ENCODE peak calls at places on chromosomes 3 and 15, in ten cellular contexts. N is aorta; V is CD8-positive, alpha-beta T cell; P is astrocyte; Q is right lobe of liver; K is effector memory CD4-positive, alpha-beta T cell; R is breast epithelium; Y is SJSA1; J is left ventricle myocardium inferior; H is cardiac muscle cell. I is an unnamed sample.

GRCh38 chr15:90306560-90306959 is 41.1 kb downstream of the NGRN start:
- DNase-seq in V (peak; percentile 28), P (no peak), R (no peak), H (no peak), Q (no peak), K (no peak), N (no peak), J (no peak), Y (no peak), I (no peak)

GRCh38 chr15:93347917-93348316 is 258.9 kb upstream of the RGMA start:
- DNase-seq in N (no peak), R (no peak), Y (no peak), K (no peak), H (no peak), V (no peak), P (no peak), J (no peak), Q (no peak), I (no peak)

GRCh38 chr15:70974004-70974832 is 81.6 kb downstream of the LRRC49 start:
- DNase-seq in K (no peak), J (no peak), Q (no peak), P (peak; percentile 54), H (peak; percentile 77), Y (peak; percentile 10), V (no peak), R (no peak), N (no peak), I (no peak)

GRCh38 chr3:33831053-33831452 is 32.6 kb downstream of the PDCD6IP start:
- DNase-seq in H (no peak), P (peak; percentile 10), Q (no peak), K (no peak), V (no peak), R (no peak), Y (no peak), J (no peak), N (no peak), I (no peak)

GRCh38 chr3:146262711-146263110 is 11.8 kb upstream of the PLSCR4 start:
- DNase-seq in P (no peak), V (no peak), Y (no peak), H (no peak), R (no peak), J (no peak), K (no peak), Q (no peak), N (no peak), I (no peak)

GRCh38 chr3:125050486-125051172 is 5.2 kb downstream of the HEG1 start:
- DNase-seq in J (no peak), R (no peak), K (no peak), P (no peak), V (no peak), Y (no peak), H (no peak), Q (no peak), N (no peak), I (no peak)

GRCh38 chr15:89528757-89529352 is 32.5 kb upstream of the RHCG start:
- DNase-seq in Y (no peak), Q (no peak), H (no peak), P (no peak), J (no peak), K (no peak), R (no peak), V (no peak), N (no peak), I (no peak)

GRCh38 chr15:41556657-41557056 is 2.4 kb upstream of the TYRO3 start:
- DNase-seq in R (no peak), H (no peak), N (no peak), P (no peak), V (no peak), K (no peak), Q (no peak), J (no peak), Y (no peak), I (no peak)

GRCh38 chr3:138188013-138188352 is 882 bp downstream of the ARMC8 start:
- DNase-seq in P (peak; percentile 48), V (no peak), N (no peak), K (no peak), Y (peak; percentile 58), J (no peak), H (peak; percentile 79), R (no peak), Q (no peak), I (no peak)

GRCh38 chr3:71366991-71367604 is 216.4 kb downstream of the FOXP1 start:
- DNase-seq in J (no peak), R (no peak), K (no peak), V (no peak), H (no peak), P (peak; percentile 12), Q (no peak), N (no peak), Y (no peak), I (no peak)

GRCh38 chr15:60572462-60573214 is 93.7 kb upstream of the ICE2 start:
- DNase-seq in V (no peak), P (no peak), K (no peak), H (no peak), J (no peak), R (no peak), N (no peak), Q (no peak), Y (no peak), I (no peak)

GRCh38 chr3:98801042-98801747 is 38.1 kb downstream of the ST3GAL6 start:
- DNase-seq in Q (no peak), J (no peak), Y (no peak), H (no peak), R (no peak), K (no peak), V (no peak), P (no peak), N (no peak), I (no peak)

GRCh38 chr3:194373912-194374311 is 4.4 kb upstream of the LRRC15 start:
- DNase-seq in J (no peak), K (no peak), V (no peak), N (no peak), R (no peak), H (no peak), Y (no peak), Q (no peak), P (no peak), I (peak; percentile 12)

DNA sequence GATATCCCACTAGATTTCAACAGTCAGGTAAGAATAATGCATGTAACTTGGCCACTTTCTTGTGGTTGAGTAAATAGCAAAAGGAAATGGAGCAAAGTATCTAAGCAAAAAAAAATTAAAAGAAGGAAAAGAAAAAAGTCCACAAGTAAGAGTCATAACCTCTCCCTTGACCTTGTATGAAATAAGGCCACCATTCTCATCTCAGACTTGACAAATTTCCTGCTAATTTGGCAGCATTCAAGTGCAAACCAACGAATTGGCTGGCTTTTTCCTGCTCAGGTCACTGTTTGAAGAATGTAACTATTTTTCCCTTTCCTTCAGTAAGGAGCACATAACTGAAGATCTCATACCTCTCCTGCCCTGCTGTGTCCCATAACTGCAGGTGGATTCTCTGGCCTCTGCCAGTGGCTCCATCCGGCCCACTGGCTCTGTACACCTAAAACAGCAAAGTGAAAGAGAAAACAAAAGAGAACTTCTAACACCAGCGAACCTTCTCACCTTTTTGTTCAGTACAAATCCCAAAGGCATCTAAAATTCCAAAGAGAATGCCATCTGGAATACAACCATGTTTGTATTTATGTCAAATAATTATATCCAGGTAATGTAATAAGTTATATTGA is 33.4 kb upstream of the RSL24D1 start:
- DNase-seq in N (no peak), P (peak; percentile 69), Y (no peak), V (no peak), J (no peak), R (no peak), Q (no peak), H (peak; percentile 40), K (no peak), I (no peak)
- H3K4me3 ChIP-seq in N (no peak overlapping the region), P (no peak overlapping the region), Y (no peak overlapping the region), V (no peak overlapping the region), J (no peak overlapping the region), R (no peak overlapping the region), Q (no peak overlapping the region), H (no peak overlapping the region), K (no peak overlapping the region), I (no peak overlapping the region)

GRCh38 chr15:85334241-85334640 is 46.2 kb upstream of the AKAP13 start:
- DNase-seq in K (no peak), V (no peak), J (no peak), N (no peak), H (no peak), R (no peak), Q (no peak), P (no peak), Y (no peak), I (no peak)
- H3K27ac ChIP-seq in K (no peak overlapping the region), V (no peak overlapping the region), J (peak overlapping the region; percentile 95), N (no peak overlapping the region), H (no peak overlapping the region), R (no peak overlapping the region), Q (no peak overlapping the region), P (no peak overlapping the region), Y (no peak overlapping the region), I (no peak overlapping the region)

DNA sequence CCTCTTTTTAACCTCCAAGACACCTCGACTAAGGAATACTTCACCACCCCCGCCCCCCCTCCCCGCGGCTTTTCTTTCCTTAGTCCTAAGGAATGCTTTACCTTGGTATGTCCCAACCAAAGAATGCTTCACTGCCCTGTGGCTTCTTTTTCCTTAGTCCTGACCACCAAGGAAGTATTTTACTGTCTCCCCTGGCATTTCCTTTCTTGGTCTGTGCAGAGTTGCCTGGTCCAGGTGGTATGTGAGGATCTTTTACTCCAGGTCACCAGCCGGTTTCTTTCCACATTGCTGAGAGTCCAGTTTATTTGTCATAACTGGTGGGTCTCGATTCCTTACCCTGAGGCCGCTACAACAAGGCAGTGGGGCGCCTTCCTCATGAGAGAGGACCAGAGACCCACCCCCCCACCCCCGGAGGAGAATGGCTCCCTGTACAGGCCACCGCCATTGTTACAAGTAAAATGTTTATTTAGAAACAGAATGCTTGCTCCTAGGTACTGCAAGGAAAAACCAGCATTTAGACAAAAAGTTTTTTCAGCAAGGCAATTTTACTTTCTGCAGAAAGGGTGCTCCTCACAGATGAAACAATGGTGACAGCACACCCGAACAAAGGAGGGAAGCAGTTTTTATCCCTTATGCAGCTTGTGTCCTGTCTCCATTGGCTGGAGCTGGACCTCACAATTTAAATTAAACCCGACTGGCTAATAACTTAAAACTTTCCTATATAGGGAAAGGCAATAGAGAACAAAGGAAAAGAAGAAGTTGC is 23.1 kb upstream of the MTHFS start:
- DNase-seq in H (no peak), K (no peak), V (no peak), R (no peak), J (no peak), Y (no peak), P (no peak), N (no peak), Q (no peak), I (no peak)
- H3K9me3 ChIP-seq in H (no peaks in the 10 kb centered on the region), K (peaks cover 35% of the 10 kb centered on the region), V (peaks cover 27% of the 10 kb centered on the region), R (peaks cover 74% of the 10 kb centered on the region), J (peaks cover 74% of the 10 kb centered on the region), Y (peaks cover 39% of the 10 kb centered on the region), P (peaks cover 29% of the 10 kb centered on the region), N (peaks cover 16% of the 10 kb centered on the region), Q (peaks cover 9% of the 10 kb centered on the region), I (peaks cover 63% of the 10 kb centered on the region)

DNA sequence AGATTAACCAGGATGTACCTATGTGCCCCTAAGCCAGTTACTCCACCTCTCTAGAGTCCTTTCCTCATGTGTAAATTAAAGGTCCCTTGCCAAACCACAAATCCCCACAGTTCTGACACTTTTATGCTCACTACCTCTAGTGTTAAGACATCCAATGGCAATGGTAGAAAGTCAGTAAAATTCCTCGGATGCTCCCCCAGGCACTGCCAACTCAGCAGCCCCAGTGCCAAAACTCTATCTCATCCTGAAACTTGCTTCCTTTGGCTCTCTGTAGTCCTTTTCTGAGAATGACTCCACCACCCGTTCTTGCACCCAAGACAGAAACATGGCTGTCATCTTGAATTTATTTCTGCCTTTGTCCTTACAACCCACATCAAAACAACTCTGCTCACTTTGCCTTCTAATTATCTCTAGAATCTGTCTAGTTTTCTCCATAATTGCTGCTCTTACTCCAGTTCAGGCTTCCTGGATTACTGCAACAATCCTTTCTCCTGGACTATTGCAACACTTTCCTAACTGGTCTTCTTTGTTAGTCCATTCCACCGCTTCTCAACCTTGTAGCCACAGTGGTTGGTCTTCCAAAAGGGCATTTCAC is 41.6 kb downstream of the MB21D2 start:
- DNase-seq in Y (no peak), K (no peak), P (peak; percentile 39), V (no peak), N (no peak), R (no peak), H (peak; percentile 54), Q (no peak), J (no peak), I (no peak)
- H3K4me3 ChIP-seq in Y (no peak overlapping the region), K (no peak overlapping the region), P (no peak overlapping the region), V (no peak overlapping the region), N (no peak overlapping the region), R (no peak overlapping the region), H (no peak overlapping the region), Q (no peak overlapping the region), J (no peak overlapping the region), I (no peak overlapping the region)

I was measured in lower lobe of right lung.